ENCODE peak calls at places on chromosomes 6 and 20, in eight cellular contexts. T, B, W, M, N, Q, O and S are unnamed samples.

GRCh38 chr6:108746411-108746810 is 101.8 kb upstream of the ARMC2 start:
- DNase-seq in T (no peak), B (no peak), W (no peak), M (no peak), N (no peak), Q (no peak), O (no peak), S (no peak)

GRCh38 chr20:62952373-62953166 is at the start of gene SLC17A9:
- DNase-seq in T (peak; percentile 83), B (no peak), W (peak; percentile 83), M (no peak), N (peak; percentile 44), Q (peak; percentile 87), O (peak; percentile 12), S (no peak)

GRCh38 chr6:12351672-12352071 is 61.5 kb downstream of the EDN1 start:
- DNase-seq in T (no peak), B (no peak), W (no peak), M (no peak), N (no peak), Q (no peak), O (no peak), S (no peak)

GRCh38 chr6:5163233-5163632 is 78.1 kb downstream of the PPP1R3G start:
- DNase-seq in T (no peak), B (no peak), W (no peak), M (no peak), N (no peak), Q (no peak), O (no peak), S (no peak)

GRCh38 chr6:143821359-143821758 is 21.8 kb upstream of the LTV1 start:
- DNase-seq in T (no peak), B (no peak), W (no peak), M (no peak), N (no peak), Q (no peak), O (no peak), S (no peak)

GRCh38 chr20:37297066-37297736 is 7.7 kb downstream of the MANBAL start:
- DNase-seq in T (peak; percentile 87), B (no peak), W (no peak), M (no peak), N (no peak), Q (no peak), O (peak; percentile 84), S (no peak)

GRCh38 chr20:41111578-41111951 is 25.8 kb upstream of the PLCG1 start:
- DNase-seq in T (no peak), B (no peak), W (no peak), M (no peak), N (no peak), Q (no peak), O (no peak), S (no peak)

GRCh38 chr6:118771253-118771652 is 119.9 kb upstream of the CEP85L start:
- DNase-seq in T (no peak), B (no peak), W (no peak), M (peak; percentile 53), N (no peak), Q (no peak), O (no peak), S (no peak)

GRCh38 chr20:62694868-62695267 is 13.8 kb upstream of the NTSR1 start:
- DNase-seq in T (no peak), B (no peak), W (no peak), M (peak; percentile 55), N (no peak), Q (no peak), O (no peak), S (no peak)

GRCh38 chr6:38876470-38876869 is 161.4 kb downstream of the DNAH8 start:
- DNase-seq in T (no peak), B (no peak), W (no peak), M (no peak), N (peak; percentile 52), Q (no peak), O (no peak), S (no peak)

GRCh38 chr6:111711476-111711875 is 105.8 kb upstream of the TRAF3IP2 start:
- DNase-seq in T (peak; percentile 33), B (no peak), W (no peak), M (peak; percentile 83), N (no peak), Q (no peak), O (no peak), S (no peak)

GRCh38 chr6:3438190-3439167 is 18.4 kb downstream of the SLC22A23 start:
- DNase-seq in T (peak; percentile 65), B (peak; percentile 48), W (no peak), M (peak; percentile 65), N (no peak), Q (peak; percentile 74), O (peak; percentile 94), S (no peak)

GRCh38 chr20:621115-621756 is 11.1 kb upstream of the TCF15 start:
- DNase-seq in T (no peak), B (no peak), W (no peak), M (no peak), N (no peak), Q (no peak), O (peak; percentile 4), S (no peak)

GRCh38 chr20:17643531-17644188 is 38.4 kb downstream of the RRBP1 start:
- DNase-seq in T (no peak), B (no peak), W (no peak), M (no peak), N (no peak), Q (no peak), O (no peak), S (no peak)

GRCh38 chr6:37171141-37171969 is 1.4 kb downstream of the PIM1 start:
- DNase-seq in T (peak; percentile 70), B (no peak), W (peak; percentile 32), M (no peak), N (peak; percentile 42), Q (no peak), O (peak; percentile 51), S (no peak)

GRCh38 chr6:150263765-150264415 is 104.9 kb upstream of the IYD start:
- DNase-seq in T (no peak), B (no peak), W (no peak), M (no peak), N (peak; percentile 53), Q (no peak), O (no peak), S (no peak)

GRCh38 chr20:50712771-50713676 is 18.4 kb upstream of the PARD6B start:
- DNase-seq in T (no peak), B (no peak), W (no peak), M (no peak), N (no peak), Q (no peak), O (no peak), S (no peak)

GRCh38 chr6:112027942-112028674 is 25.8 kb upstream of the CCN6 start:
- DNase-seq in T (peak; percentile 48), B (no peak), W (no peak), M (no peak), N (peak; percentile 64), Q (no peak), O (no peak), S (no peak)

GRCh38 chr6:56517155-56517745 is 125.4 kb downstream of the DST start:
- DNase-seq in T (peak; percentile 78), B (no peak), W (no peak), M (no peak), N (no peak), Q (no peak), O (peak; percentile 84), S (no peak)

GRCh38 chr6:837380-837779 is 144.4 kb upstream of the EXOC2 start:
- DNase-seq in T (no peak), B (no peak), W (no peak), M (no peak), N (no peak), Q (no peak), O (no peak), S (no peak)

GRCh38 chr6:142846883-142847287 is 98.1 kb downstream of the HIVEP2 start:
- DNase-seq in T (peak; percentile 95), B (peak; percentile 56), W (no peak), M (no peak), N (no peak), Q (peak; percentile 52), O (peak; percentile 95), S (no peak)

GRCh38 chr20:13455713-13456112 is 183.0 kb downstream of the TASP1 start:
- DNase-seq in T (peak; percentile 30), B (no peak), W (no peak), M (no peak), N (no peak), Q (no peak), O (peak; percentile 39), S (no peak)

GRCh38 chr6:155247618-155248017 is 16.2 kb upstream of the CLDN20 start:
- DNase-seq in T (peak; percentile 79), B (no peak), W (no peak), M (no peak), N (no peak), Q (peak; percentile 90), O (peak; percentile 26), S (no peak)

GRCh38 chr6:100382767-100383195 is 81.9 kb downstream of the SIM1 start:
- DNase-seq in T (peak; percentile 60), B (no peak), W (no peak), M (no peak), N (no peak), Q (no peak), O (no peak), S (no peak)

GRCh38 chr6:82951389-82951788 is 114.3 kb downstream of the UBE3D start:
- DNase-seq in T (no peak), B (peak; percentile 50), W (no peak), M (no peak), N (no peak), Q (no peak), O (no peak), S (no peak)

GRCh38 chr20:50957798-50958732 is at the start of gene DPM1:
- DNase-seq in T (peak; percentile 93), B (peak; percentile 97), W (peak; percentile 84), M (peak; percentile 87), N (peak; percentile 91), Q (peak; percentile 73), O (peak; percentile 89), S (peak; percentile 96)

GRCh38 chr20:34983089-34983820 is 27.6 kb downstream of the MYH7B start:
- DNase-seq in T (no peak), B (no peak), W (no peak), M (no peak), N (no peak), Q (no peak), O (no peak), S (no peak)

GRCh38 chr20:50115041-50115512 is 2.1 kb upstream of the UBE2V1 start:
- DNase-seq in T (no peak), B (no peak), W (no peak), M (no peak), N (no peak), Q (no peak), O (no peak), S (no peak)

GRCh38 chr20:33209789-33210188 is 7.4 kb upstream of the BPIFA3 start:
- DNase-seq in T (peak; percentile 75), B (peak; percentile 80), W (peak; percentile 27), M (no peak), N (no peak), Q (peak; percentile 31), O (peak; percentile 52), S (no peak)

GRCh38 chr6:96939019-96939805 is 14.7 kb downstream of the KLHL32 start:
- DNase-seq in T (peak; percentile 63), B (peak; percentile 45), W (no peak), M (peak; percentile 7), N (no peak), Q (no peak), O (peak; percentile 29), S (no peak)